ENCODE peak calls at places on chromosomes 7 and 10, in six cellular contexts. L is MM.1S, Z is tibial artery, T is fibroblast of lung, P is thyroid gland, V is GM12864. D is an unnamed sample.

GRCh38 chr7:69994907-69995542 is 396.8 kb downstream of the AUTS2 start:
- DNase-seq in L (no peak), Z (no peak), T (no peak), P (no peak), V (no peak), D (no peak)

GRCh38 chr10:112986791-112987190 is 36.7 kb downstream of the TCF7L2 start:
- DNase-seq in L (no peak), Z (no peak), T (no peak), P (no peak), V (no peak), D (no peak)

GRCh38 chr10:96513686-96514551 is at the start of gene TLL2:
- DNase-seq in L (peak), Z (peak), T (peak), P (peak), V (no peak), D (peak)

GRCh38 chr7:40095695-40096327 is 38.6 kb downstream of the MPLKIP start:
- DNase-seq in L (no peak), Z (no peak), T (no peak), P (no peak), V (no peak), D (no peak)

GRCh38 chr7:126637538-126637937 is 615.2 kb downstream of the GRM8 start:
- DNase-seq in L (no peak), Z (no peak), T (no peak), P (no peak), V (no peak), D (no peak)

GRCh38 chr10:61342817-61343572 is 110.2 kb downstream of the TMEM26 start:
- DNase-seq in L (no peak), Z (no peak), T (no peak), P (no peak), V (no peak), D (no peak)

GRCh38 chr7:91940171-91940570 is 491 bp upstream of the AKAP9 start:
- DNase-seq in L (peak), Z (no peak), T (peak), P (peak), V (no peak), D (no peak)

GRCh38 chr10:43373461-43373860 is 2.0 kb downstream of the FXYD4 start:
- DNase-seq in L (no peak), Z (no peak), T (no peak), P (no peak), V (no peak), D (no peak)

GRCh38 chr10:86936661-86937501 is 20.5 kb downstream of the MMRN2 start:
- DNase-seq in L (no peak), Z (no peak), T (peak), P (no peak), V (no peak), D (peak)

GRCh38 chr10:123783296-123783695 is 108.3 kb downstream of the CPXM2 start:
- DNase-seq in L (no peak), Z (no peak), T (no peak), P (peak), V (no peak), D (no peak)

GRCh38 chr10:30127120-30127541 is 67.7 kb upstream of the JCAD start:
- DNase-seq in L (no peak), Z (no peak), T (peak), P (no peak), V (no peak), D (peak)

GRCh38 chr10:128027306-128027705 is 98.9 kb downstream of the MKI67 start:
- DNase-seq in L (no peak), Z (no peak), T (no peak), P (no peak), V (no peak), D (no peak)

GRCh38 chr7:151415375-151416112 is 5.7 kb upstream of the WDR86 start:
- DNase-seq in L (no peak), Z (no peak), T (peak), P (no peak), V (no peak), D (peak)

GRCh38 chr7:131830681-131831080 is 274.3 kb upstream of the PODXL start:
- DNase-seq in L (no peak), Z (no peak), T (no peak), P (no peak), V (no peak), D (no peak)

GRCh38 chr7:84060760-84061261 is 133.8 kb downstream of the SEMA3A start:
- DNase-seq in L (no peak), Z (no peak), T (no peak), P (no peak), V (no peak), D (no peak)

GRCh38 chr10:132446661-132447445 is 49.9 kb downstream of the PWWP2B start:
- DNase-seq in L (peak), Z (no peak), T (peak), P (peak), V (no peak), D (peak)

GRCh38 chr10:34017281-34017680 is 682.8 kb upstream of the NRP1 start:
- DNase-seq in L (no peak), Z (no peak), T (no peak), P (no peak), V (no peak), D (no peak)

GRCh38 chr10:17386616-17387075 is 67.7 kb downstream of the ST8SIA6 start:
- DNase-seq in L (no peak), Z (no peak), T (peak), P (no peak), V (no peak), D (no peak)

DNA sequence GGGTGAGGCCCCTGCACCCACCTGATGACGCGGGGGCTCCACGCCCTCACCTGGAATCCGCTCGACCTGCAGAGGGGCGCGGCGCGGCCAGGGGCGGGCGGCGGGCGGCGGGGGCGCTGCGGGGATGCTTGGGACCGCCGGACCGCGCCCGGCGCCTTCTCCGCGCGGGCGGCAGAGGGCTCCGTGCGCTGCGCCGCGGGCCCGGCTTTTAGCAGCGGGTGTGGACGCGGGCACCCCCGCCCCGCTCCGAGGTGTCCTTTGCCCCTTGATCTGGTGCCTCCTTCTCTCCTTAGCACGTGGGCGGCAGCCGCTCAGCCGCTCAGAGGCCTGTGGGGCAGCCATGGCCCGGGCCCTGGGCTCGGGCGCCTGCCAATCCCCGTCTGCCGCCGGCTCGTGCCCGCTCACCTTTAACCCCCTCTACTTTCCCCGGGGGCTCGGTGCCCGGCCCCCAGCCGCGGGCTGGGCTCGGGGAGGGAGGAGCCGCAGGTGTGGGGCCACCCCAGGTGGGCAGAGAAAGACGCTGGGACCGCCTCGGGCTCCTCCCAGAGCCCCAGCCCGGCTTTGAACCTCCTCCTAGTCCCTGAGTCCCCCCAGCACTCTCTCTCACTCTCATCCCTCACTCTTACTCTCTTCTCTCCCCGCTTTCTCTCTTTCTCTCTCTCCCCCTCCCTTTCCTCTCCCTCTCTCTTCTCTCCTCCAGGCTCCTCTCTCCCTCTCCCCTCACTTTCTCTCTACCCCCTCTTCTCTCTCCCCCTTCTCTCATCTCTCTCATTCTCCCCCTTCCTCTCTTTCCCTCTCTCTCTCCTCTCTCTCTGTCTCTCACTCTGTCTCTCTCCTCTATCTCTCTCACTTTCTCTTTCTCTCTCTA is 19.7 kb upstream of the VPS37D start:
- DNase-seq in L (no peak), Z (no peak), T (no peak), P (peak), V (no peak), D (peak)
- TF ChIP-seq CTCF in L (no peak), Z (no peak), T (no peak), P (no peak), V (no peak), D (no peak)

GRCh38 chr7:44144426-44144967 is 3.4 kb upstream of the MYL7 start:
- DNase-seq in L (no peak), Z (peak), T (no peak), P (no peak), V (no peak), D (no peak)

GRCh38 chr7:44144968-44145418 is 3.9 kb upstream of the MYL7 start:
- DNase-seq in L (no peak), Z (peak), T (no peak), P (no peak), V (no peak), D (no peak)

GRCh38 chr7:44147026-44147881 is 6.1 kb upstream of the MYL7 start:
- DNase-seq in L (no peak), Z (peak), T (peak), P (no peak), V (no peak), D (no peak)

GRCh38 chr7:44145969-44146897 is 5.1 kb upstream of the MYL7 start:
- DNase-seq in L (peak), Z (peak), T (peak), P (peak), V (no peak), D (peak)

DNA sequence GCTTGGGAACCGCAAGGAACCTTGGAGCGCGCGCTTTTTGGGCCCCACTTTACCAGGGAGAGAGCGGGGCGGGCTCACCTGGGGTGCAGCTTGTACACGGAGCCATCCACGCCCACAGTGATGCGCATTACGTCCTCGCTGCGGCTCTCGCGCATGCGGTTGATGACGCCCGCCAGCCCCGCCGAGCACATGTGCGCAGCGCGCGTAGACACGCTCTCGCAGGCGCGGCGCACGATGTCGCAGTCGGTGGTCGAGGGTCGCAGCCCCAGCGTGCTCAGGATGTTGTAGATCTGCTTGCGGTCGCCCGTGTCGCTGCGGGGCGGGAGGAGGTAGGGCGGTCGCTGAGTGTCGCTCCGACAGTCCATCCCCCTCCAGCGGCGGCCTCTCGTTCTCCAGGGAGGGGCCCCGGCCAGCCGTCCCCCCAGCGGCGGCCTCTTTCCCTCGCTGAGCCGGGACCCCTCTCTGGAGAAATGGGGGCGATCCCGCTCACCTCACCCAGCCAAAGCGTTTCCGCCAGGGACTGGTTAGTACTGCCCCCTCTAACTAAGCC is 4.4 kb upstream of the MYL7 start:
- DNase-seq in L (no peak), Z (no peak), T (no peak), P (no peak), V (no peak), D (peak)
- H3K4me3 ChIP-seq in L (peak), Z (peak), T (peak), P (no peak), V (no peak), D (peak)

GRCh38 chr7:815284-816216 is 16.7 kb upstream of the SUN1 start:
- DNase-seq in L (no peak), Z (no peak), T (no peak), P (peak), V (no peak), D (no peak)

GRCh38 chr7:820341-820740 is 11.9 kb upstream of the SUN1 start:
- DNase-seq in L (no peak), Z (no peak), T (no peak), P (no peak), V (no peak), D (no peak)

GRCh38 chr7:816751-817671 is 15.3 kb upstream of the SUN1 start:
- DNase-seq in L (peak), Z (no peak), T (no peak), P (peak), V (no peak), D (no peak)

GRCh38 chr7:816300-816750 is 16.0 kb upstream of the SUN1 start:
- DNase-seq in L (peak), Z (peak), T (peak), P (peak), V (peak), D (peak)

GRCh38 chr7:818031-818699 is 14.1 kb upstream of the SUN1 start:
- DNase-seq in L (peak), Z (no peak), T (peak), P (no peak), V (peak), D (peak)
- TF ChIP-seq CTCF in L (peak), Z (peak), T (peak), P (no peak), V (peak), D (peak)

GRCh38 chr10:44979281-44980181 is 922 bp upstream of the DEPP1 start:
- DNase-seq in L (no peak), Z (peak), T (no peak), P (peak), V (no peak), D (no peak)
- H3K4me3 ChIP-seq in L (no peak), Z (peak), T (no peak), P (no peak), V (no peak), D (no peak)

GRCh38 chr7:144835668-144836544 is at the start of gene TPK1:
- DNase-seq in L (peak), Z (peak), T (peak), P (peak), V (peak), D (peak)
- TF ChIP-seq CTCF in L (no peak), Z (no peak), T (no peak), P (no peak), V (no peak), D (no peak)

DNA sequence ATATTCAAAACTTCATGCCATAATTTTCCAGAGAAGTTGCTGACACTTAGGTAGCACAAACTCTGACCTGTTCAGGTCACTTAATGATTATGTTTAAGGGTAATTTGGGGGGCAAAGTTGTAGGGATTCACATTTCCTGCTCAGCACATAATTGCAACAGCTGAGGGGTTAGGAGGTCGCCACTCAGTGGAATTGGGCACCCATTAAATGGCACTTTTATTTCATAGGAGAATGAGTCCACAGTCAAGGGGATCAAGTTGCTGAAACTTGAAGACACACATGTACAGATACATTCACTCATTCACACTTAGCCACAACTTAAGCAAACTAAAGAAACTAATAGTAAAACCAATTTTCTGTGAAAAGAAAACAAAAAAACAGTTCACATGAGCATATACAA is 1.5 kb downstream of the PCDH15 start:
- DNase-seq in L (no peak), Z (no peak), T (no peak), P (no peak), V (no peak), D (no peak)
- H3K4me3 ChIP-seq in L (no peak), Z (no peak), T (no peak), P (no peak), V (no peak), D (no peak)